ENCODE peak calls at places on chromosomes 13 and 19, in five cellular contexts. U, O, G, J and R are unnamed samples.

GRCh38 chr13:96011291-96011875 is 41.8 kb downstream of the UGGT2 start:
- DNase-seq in U (no peak), O (no peak), G (no peak), J (no peak), R (no peak)

GRCh38 chr13:102405499-102406079 is 3.7 kb upstream of the FGF14 start:
- DNase-seq in U (no peak), O (no peak), G (no peak), J (no peak), R (no peak)

GRCh38 chr13:48542581-48543341 is 9.9 kb upstream of the RCBTB2 start:
- DNase-seq in U (peak; percentile 47), O (peak; percentile 24), G (no peak), J (peak; percentile 77), R (peak; percentile 72)

GRCh38 chr13:104954210-104954609 is 1581.3 kb downstream of the EFNB2 start:
- DNase-seq in U (no peak), O (no peak), G (no peak), J (no peak), R (no peak)

GRCh38 chr19:6065685-6066365 is 44.5 kb downstream of the RFX2 start:
- DNase-seq in U (peak; percentile 52), O (no peak), G (peak; percentile 31), J (no peak), R (peak; percentile 73)

GRCh38 chr19:47253467-47253881 is 2.9 kb upstream of the CCDC9 start:
- DNase-seq in U (no peak), O (no peak), G (no peak), J (no peak), R (no peak)

GRCh38 chr19:35194022-35194984 is 34.2 kb downstream of the FAM187B start:
- DNase-seq in U (no peak), O (no peak), G (no peak), J (no peak), R (no peak)

GRCh38 chr19:11673608-11674041 is 65.1 kb downstream of the ZNF823 start:
- DNase-seq in U (peak; percentile 73), O (peak; percentile 55), G (no peak), J (no peak), R (peak; percentile 74)

GRCh38 chr19:11434703-11435056 is 241 bp downstream of the ODAD3 start:
- DNase-seq in U (no peak), O (no peak), G (no peak), J (no peak), R (no peak)

GRCh38 chr19:10751109-10751972 is 33.5 kb downstream of the DNM2 start:
- DNase-seq in U (no peak), O (peak; percentile 28), G (no peak), J (no peak), R (no peak)

GRCh38 chr13:23991119-23991518 is 93.8 kb upstream of the C1QTNF9B start:
- DNase-seq in U (no peak), O (no peak), G (no peak), J (no peak), R (no peak)

GRCh38 chr13:106173346-106173745 is 362.1 kb downstream of the EFNB2 start:
- DNase-seq in U (no peak), O (no peak), G (no peak), J (no peak), R (no peak)

GRCh38 chr13:112907286-112907685 is 61.7 kb upstream of the MCF2L start:
- DNase-seq in U (no peak), O (no peak), G (no peak), J (no peak), R (no peak)

GRCh38 chr19:46925548-46925950 is 64.8 kb downstream of the ARHGAP35 start:
- DNase-seq in U (no peak), O (peak; percentile 46), G (no peak), J (no peak), R (no peak)

GRCh38 chr13:45372189-45373115 is 31.5 kb upstream of the TPT1 start:
- DNase-seq in U (no peak), O (no peak), G (no peak), J (peak; percentile 61), R (no peak)

DNA sequence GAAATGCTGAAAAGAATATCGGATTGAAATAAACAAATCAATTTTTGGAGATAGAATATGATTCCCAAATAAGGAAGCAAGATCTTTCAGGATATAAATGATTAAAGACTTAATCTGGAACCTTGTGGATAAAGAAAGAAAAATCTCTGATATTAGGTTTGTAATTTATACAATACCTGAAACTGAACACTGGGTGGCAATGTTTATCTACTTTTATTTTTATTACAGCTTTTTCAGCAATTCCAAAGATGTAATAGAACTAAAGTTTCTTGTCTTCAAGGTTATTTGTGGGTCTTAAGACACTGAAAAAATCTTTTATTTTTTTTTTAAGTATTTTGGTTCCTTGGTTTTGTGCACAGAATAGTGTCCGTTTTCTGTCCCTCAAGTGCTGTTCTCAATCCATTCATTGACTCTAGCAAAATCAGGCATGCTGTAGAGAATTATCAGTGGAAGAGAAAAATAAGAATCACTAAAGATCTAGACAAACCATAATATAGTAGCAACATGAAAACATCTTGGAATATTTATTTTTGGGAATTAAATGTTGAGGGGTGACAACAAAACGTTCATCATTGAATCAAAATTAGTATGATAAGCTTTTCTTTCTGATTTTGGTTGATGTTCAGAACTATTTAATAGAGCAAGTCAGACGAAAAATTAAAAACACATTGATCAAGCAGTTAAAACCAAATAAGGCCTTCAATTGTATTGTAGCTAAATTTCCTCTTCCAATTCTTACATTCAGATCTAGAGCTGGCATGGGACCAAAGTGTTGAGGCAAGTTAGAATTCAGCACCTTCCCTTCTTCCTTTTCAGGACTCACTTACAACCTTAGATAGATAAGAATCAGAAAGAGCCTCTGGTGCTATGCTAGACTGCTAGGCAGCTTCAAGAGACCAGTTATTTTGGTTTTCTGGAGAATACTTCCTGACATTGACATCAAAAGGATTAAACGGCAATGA is 704.4 kb upstream of the PCDH20 start:
- DNase-seq in U (no peak), O (no peak), G (no peak), J (no peak), R (no peak)
- H3K36me3 ChIP-seq in U (no peaks in the 10 kb centered on the region), O (no peaks in the 10 kb centered on the region), G (no peaks in the 10 kb centered on the region), J (no peaks in the 10 kb centered on the region), R (no peaks in the 10 kb centered on the region)

DNA sequence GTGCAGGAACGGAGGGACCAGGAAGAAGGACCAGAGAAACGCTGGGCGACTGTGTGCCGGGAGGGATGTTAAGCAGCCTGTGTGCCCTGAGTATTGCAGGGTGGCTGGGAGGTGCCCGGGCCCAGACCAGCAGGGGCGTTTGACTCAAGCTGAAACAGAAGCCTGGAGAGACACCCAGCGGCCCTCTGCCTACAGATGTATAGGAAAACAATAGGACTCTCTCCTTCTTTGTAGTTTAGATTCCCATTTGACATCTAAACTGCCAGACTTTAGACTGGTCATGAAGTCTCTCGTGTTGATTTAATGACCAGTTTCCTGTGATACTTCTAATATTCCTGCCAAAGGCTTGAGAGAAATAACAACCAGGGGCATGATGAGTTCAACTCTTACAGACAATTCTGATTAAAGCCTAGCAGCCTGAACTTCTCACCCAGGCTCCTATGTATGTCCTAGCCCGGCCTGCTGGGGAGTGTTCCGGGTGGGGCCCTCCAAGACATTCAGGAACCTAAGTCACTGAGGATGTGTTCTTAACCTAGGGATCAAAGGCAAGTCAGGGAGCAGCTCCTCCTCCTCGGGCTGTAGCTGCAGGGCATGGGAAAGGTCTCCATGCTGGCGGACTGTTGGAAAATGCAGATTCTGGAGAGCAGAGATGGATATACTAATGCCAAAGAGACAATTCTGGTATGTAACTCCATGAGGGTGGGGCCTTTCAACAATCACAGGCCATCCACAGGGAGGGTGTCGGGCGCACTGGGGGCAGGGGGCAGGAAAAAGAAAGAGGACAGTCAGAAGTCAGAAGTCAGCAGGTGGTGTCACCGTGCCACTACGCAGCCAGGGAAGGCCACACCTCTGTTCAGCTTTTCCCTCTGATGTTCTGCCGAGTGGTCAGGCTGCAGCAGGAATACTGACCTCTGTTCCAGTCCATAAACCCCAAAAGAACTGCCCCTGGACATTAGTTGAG is 131.9 kb downstream of the STARD13 start:
- DNase-seq in U (peak; percentile 49), O (no peak), G (no peak), J (no peak), R (peak; percentile 48)
- H3K27ac ChIP-seq in U (peak overlapping the region; percentile 73), O (no peak overlapping the region), G (no peak overlapping the region), J (no peak overlapping the region), R (peak overlapping the region; percentile 34)

GRCh38 chr13:99344610-99345208 is 37.5 kb upstream of the GPR183 start:
- DNase-seq in U (no peak), O (no peak), G (no peak), J (no peak), R (no peak)
- H3K36me3 ChIP-seq in U (peaks cover 91% of the 10 kb centered on the region), O (no peaks in the 10 kb centered on the region), G (peaks cover 32% of the 10 kb centered on the region), J (no peaks in the 10 kb centered on the region), R (peaks cover 4% of the 10 kb centered on the region)

GRCh38 chr19:18701250-18701608 is 17.7 kb downstream of the CRTC1 start:
- DNase-seq in U (no peak), O (no peak), G (no peak), J (no peak), R (no peak)

GRCh38 chr19:18698321-18699167 is 15.1 kb downstream of the CRTC1 start:
- DNase-seq in U (no peak), O (no peak), G (no peak), J (no peak), R (no peak)

GRCh38 chr19:18700501-18701249 is 17.2 kb downstream of the CRTC1 start:
- DNase-seq in U (peak; percentile 84), O (peak; percentile 67), G (peak; percentile 55), J (peak; percentile 85), R (peak; percentile 91)

GRCh38 chr19:18697680-18698079 is 14.2 kb downstream of the CRTC1 start:
- DNase-seq in U (no peak), O (no peak), G (no peak), J (peak; percentile 66), R (no peak)

GRCh38 chr19:18699403-18700054 is 16.0 kb downstream of the CRTC1 start:
- DNase-seq in U (no peak), O (no peak), G (no peak), J (no peak), R (no peak)
- H3K27ac ChIP-seq in U (peak overlapping the region; percentile 79), O (peak overlapping the region; percentile 54), G (peak overlapping the region; percentile 33), J (no peak overlapping the region), R (no peak overlapping the region)

GRCh38 chr19:8399681-8400188 is 9.6 kb downstream of the RAB11B start:
- DNase-seq in U (no peak), O (no peak), G (no peak), J (no peak), R (no peak)
- H3K36me3 ChIP-seq in U (peaks cover 44% of the 10 kb centered on the region), O (no peaks in the 10 kb centered on the region), G (peaks cover 5% of the 10 kb centered on the region), J (peaks cover 2% of the 10 kb centered on the region), R (peaks cover 9% of the 10 kb centered on the region)

GRCh38 chr19:1015782-1016646 is 4.9 kb downstream of the TMEM259 start:
- DNase-seq in U (no peak), O (no peak), G (no peak), J (no peak), R (no peak)
- H3K27ac ChIP-seq in U (peak overlapping the region; percentile 5), O (no peak overlapping the region), G (no peak overlapping the region), J (peak overlapping the region; percentile 57), R (no peak overlapping the region)